ENCODE peak calls at places on chromosomes 2 and 18, in five cellular contexts. D is ELR, S is EL, O is NCI-H345, M is HFFc6. U is an unnamed sample.

GRCh38 chr2:190197143-190197720 is 122.4 kb downstream of the HIBCH start:
- DNase-seq in S (no peak), O (no peak), M (no peak), D (no peak), U (no peak)

GRCh38 chr2:34288016-34288415 is 688.9 kb upstream of the FAM98A start:
- DNase-seq in S (no peak), O (no peak), M (no peak), D (no peak), U (no peak)

GRCh38 chr2:239595711-239596110 is 194.9 kb upstream of the HDAC4 start:
- DNase-seq in S (no peak), D (no peak), M (no peak), O (no peak), U (no peak)

GRCh38 chr2:160742679-160743078 is 249.1 kb upstream of the RBMS1 start:
- DNase-seq in M (no peak), D (no peak), O (no peak), S (no peak), U (peak; percentile 49)

GRCh38 chr2:144835634-144836351 is 315.9 kb upstream of the ZEB2 start:
- DNase-seq in D (peak; percentile 54), O (peak; percentile 36), S (peak; percentile 42), M (no peak), U (peak; percentile 59)

GRCh38 chr2:1527153-1527992 is 114.1 kb downstream of the TPO start:
- DNase-seq in D (no peak), M (no peak), S (no peak), O (no peak), U (no peak)

GRCh38 chr18:12417687-12418086 is 10.0 kb downstream of the PRELID3A start:
- DNase-seq in D (no peak), M (no peak), S (no peak), O (no peak), U (no peak)

GRCh38 chr2:219286436-219287115 is 7.4 kb downstream of the DNAJB2 start:
- DNase-seq in D (no peak), O (no peak), S (peak; percentile 36), M (no peak), U (peak; percentile 89)

GRCh38 chr18:46035701-46036680 is 36.1 kb downstream of the PSTPIP2 start:
- DNase-seq in D (peak; percentile 46), S (peak; percentile 37), O (no peak), M (peak; percentile 54), U (no peak)

U was measured in MCF 10A.